ENCODE peak calls at places on chromosome 18, in five cellular contexts. K is SK-N-SH, L is K562, Z is HCT116, C is GM12878. D is an unnamed sample.

GRCh38 chr18:62728254-62728653 is 12.9 kb downstream of the PHLPP1 start:
- DNase-seq in K (no peak), L (no peak), Z (no peak), C (no peak), D (no peak)

GRCh38 chr18:49135871-49136270 is 185.1 kb upstream of the SMAD7 start:
- DNase-seq in K (peak; percentile 8), L (no peak), Z (no peak), C (no peak), D (no peak)

GRCh38 chr18:23071285-23071684 is 64.0 kb upstream of the CABLES1 start:
- DNase-seq in K (no peak), L (no peak), Z (no peak), C (peak; percentile 79), D (no peak)

GRCh38 chr18:36086186-36086585 is 18.8 kb upstream of the RPRD1A start:
- DNase-seq in K (no peak), L (no peak), Z (no peak), C (no peak), D (no peak)

GRCh38 chr18:10131783-10132381 is 218.1 kb downstream of the VAPA start:
- DNase-seq in K (peak; percentile 69), L (no peak), Z (no peak), C (no peak), D (no peak)

GRCh38 chr18:65610939-65611338 is 139.9 kb upstream of the CDH7 start:
- DNase-seq in K (no peak), L (no peak), Z (no peak), C (no peak), D (no peak)

GRCh38 chr18:13429016-13429415 is 210.5 kb downstream of the LDLRAD4 start:
- DNase-seq in K (no peak), L (no peak), Z (no peak), C (no peak), D (no peak)

GRCh38 chr18:2981212-2981728 is 31.7 kb downstream of the LPIN2 start:
- DNase-seq in K (no peak), L (no peak), Z (no peak), C (no peak), D (no peak)

GRCh38 chr18:9147440-9148238 is 11.1 kb downstream of the ANKRD12 start:
- DNase-seq in K (peak; percentile 50), L (no peak), Z (peak; percentile 48), C (peak; percentile 53), D (peak; percentile 22)

GRCh38 chr18:45122510-45122909 is 441.8 kb downstream of the SETBP1 start:
- DNase-seq in K (no peak), L (no peak), Z (no peak), C (no peak), D (no peak)

GRCh38 chr18:53911200-53911599 is 313.3 kb downstream of the MBD2 start:
- DNase-seq in K (no peak), L (no peak), Z (no peak), C (no peak), D (no peak)

GRCh38 chr18:28127228-28127627 is 49.7 kb downstream of the CDH2 start:
- DNase-seq in K (no peak), L (no peak), Z (no peak), C (no peak), D (no peak)
- TF ChIP-seq JUND in K (no peak), L (no peak), Z (no peak), C (no peak), D (no peak)

GRCh38 chr18:57925706-57926105 is 118.3 kb upstream of the NEDD4L start:
- DNase-seq in K (no peak), L (no peak), Z (no peak), C (no peak), D (no peak)
- TF ChIP-seq JUND in K (peak; percentile 44), L (no peak), Z (no peak), C (no peak), D (no peak)

GRCh38 chr18:47748093-47748796 is 182.2 kb downstream of the SMAD2 start:
- DNase-seq in K (no peak), L (no peak), Z (no peak), C (no peak), D (no peak)
- TF ChIP-seq JUND in K (no peak), L (no peak), Z (no peak), C (no peak), D (no peak)

GRCh38 chr18:57436965-57437333 is 1.8 kb downstream of the ONECUT2 start:
- DNase-seq in K (no peak), L (no peak), Z (no peak), C (no peak), D (no peak)
- TF ChIP-seq JUND in K (no peak), L (no peak), Z (no peak), C (no peak), D (no peak)

GRCh38 chr18:77910347-77910746 is 660.7 kb downstream of the GALR1 start:
- DNase-seq in K (no peak), L (no peak), Z (no peak), C (no peak), D (no peak)

GRCh38 chr18:77906103-77906502 is 656.5 kb downstream of the GALR1 start:
- DNase-seq in K (no peak), L (no peak), Z (no peak), C (no peak), D (no peak)

GRCh38 chr18:77911973-77912372 is 662.3 kb downstream of the GALR1 start:
- DNase-seq in K (no peak), L (no peak), Z (no peak), C (no peak), D (no peak)
- TF ChIP-seq JUND in K (no peak), L (no peak), Z (no peak), C (no peak), D (no peak)

D was measured in T47D.